ENCODE peak calls at places on chromosomes 13 and 19, in eight cellular contexts. T, K, V, J, Z, A, U and Q are unnamed samples.

GRCh38 chr19:46728693-46729339 is 11.9 kb upstream of the PRKD2 start:
- DNase-seq in T (peak; percentile 57), K (peak; percentile 93), V (no peak), J (peak; percentile 93), Z (peak; percentile 73), A (peak; percentile 69), U (peak; percentile 21), Q (no peak)

GRCh38 chr19:4548238-4548584 is 8.4 kb upstream of the LRG1 start:
- DNase-seq in T (no peak), K (no peak), V (no peak), J (no peak), Z (no peak), A (no peak), U (no peak), Q (no peak)

GRCh38 chr13:113941571-113942191 is 32.2 kb downstream of the C13orf46 start:
- DNase-seq in T (peak; percentile 32), K (no peak), V (no peak), J (no peak), Z (no peak), A (peak; percentile 16), U (no peak), Q (peak; percentile 42)

GRCh38 chr13:63636231-63636993 is 2220.8 kb upstream of the PCDH20 start:
- DNase-seq in T (peak; percentile 20), K (no peak), V (no peak), J (no peak), Z (no peak), A (peak; percentile 0), U (peak; percentile 2), Q (no peak)

GRCh38 chr13:97726664-97727235 is 226.7 kb upstream of the IPO5 start:
- DNase-seq in T (no peak), K (peak; percentile 4), V (no peak), J (no peak), Z (no peak), A (peak; percentile 95), U (peak; percentile 23), Q (no peak)

GRCh38 chr13:95296326-95296939 is 4.8 kb downstream of the ABCC4 start:
- DNase-seq in T (no peak), K (peak; percentile 68), V (no peak), J (peak; percentile 71), Z (no peak), A (peak; percentile 34), U (no peak), Q (no peak)

GRCh38 chr19:54324071-54324470 is 11.1 kb upstream of the LILRA5 start:
- DNase-seq in T (no peak), K (no peak), V (no peak), J (no peak), Z (no peak), A (no peak), U (no peak), Q (no peak)

GRCh38 chr13:47661076-47661475 is 340.0 kb downstream of the SUCLA2 start:
- DNase-seq in T (peak; percentile 91), K (no peak), V (peak; percentile 23), J (no peak), Z (no peak), A (peak; percentile 68), U (peak; percentile 36), Q (no peak)

GRCh38 chr13:32515246-32515645 is 23.3 kb downstream of the N4BP2L2 start:
- DNase-seq in T (no peak), K (no peak), V (no peak), J (no peak), Z (no peak), A (no peak), U (no peak), Q (no peak)

GRCh38 chr13:113532156-113532806 is 41.8 kb upstream of the DCUN1D2 start:
- DNase-seq in T (peak; percentile 38), K (no peak), V (no peak), J (no peak), Z (no peak), A (no peak), U (no peak), Q (no peak)

GRCh38 chr19:40822161-40822560 is 23.2 kb downstream of the EGLN2 start:
- DNase-seq in T (no peak), K (no peak), V (no peak), J (no peak), Z (no peak), A (no peak), U (no peak), Q (no peak)

GRCh38 chr19:23758187-23759074 is at the start of gene ZNF681:
- DNase-seq in T (peak; percentile 82), K (peak; percentile 83), V (peak; percentile 61), J (peak; percentile 94), Z (peak; percentile 80), A (peak; percentile 83), U (peak; percentile 83), Q (peak; percentile 78)

GRCh38 chr13:60242231-60242630 is 78.5 kb upstream of the DIAPH3 start:
- DNase-seq in T (no peak), K (no peak), V (no peak), J (no peak), Z (no peak), A (no peak), U (no peak), Q (no peak)

GRCh38 chr19:13843104-13843921 is 33.6 kb upstream of the NANOS3 start:
- DNase-seq in T (peak; percentile 68), K (no peak), V (no peak), J (no peak), Z (no peak), A (peak; percentile 79), U (no peak), Q (peak; percentile 77)

GRCh38 chr19:45138303-45138751 is 22.5 kb downstream of the NKPD1 start:
- DNase-seq in T (no peak), K (no peak), V (no peak), J (no peak), Z (no peak), A (no peak), U (no peak), Q (no peak)

GRCh38 chr19:45952691-45953505 is 20.8 kb downstream of the NOVA2 start:
- DNase-seq in T (peak; percentile 58), K (peak; percentile 44), V (peak; percentile 18), J (peak; percentile 76), Z (no peak), A (peak; percentile 70), U (peak; percentile 8), Q (no peak)

GRCh38 chr19:29917911-29918310 is 24.1 kb upstream of the URI1 start:
- DNase-seq in T (no peak), K (no peak), V (no peak), J (no peak), Z (no peak), A (no peak), U (no peak), Q (no peak)

GRCh38 chr19:8641908-8642547 is 11.6 kb downstream of the NFILZ start:
- DNase-seq in T (peak; percentile 25), K (peak; percentile 78), V (no peak), J (no peak), Z (no peak), A (peak; percentile 78), U (peak; percentile 41), Q (peak; percentile 26)

GRCh38 chr13:52348081-52348480 is 57.9 kb downstream of the THSD1 start:
- DNase-seq in T (peak; percentile 90), K (peak; percentile 67), V (peak; percentile 57), J (no peak), Z (no peak), A (peak; percentile 94), U (peak; percentile 81), Q (peak; percentile 94)

GRCh38 chr19:42290523-42291436 is 11.2 kb upstream of the PRR19 start:
- DNase-seq in T (peak; percentile 44), K (peak; percentile 64), V (no peak), J (peak; percentile 84), Z (peak; percentile 39), A (no peak), U (no peak), Q (no peak)

GRCh38 chr13:48302920-48303330 is 626 bp upstream of the RB1 start:
- DNase-seq in T (no peak), K (no peak), V (no peak), J (no peak), Z (no peak), A (no peak), U (no peak), Q (peak; percentile 5)

GRCh38 chr13:19817510-19818158 is 34.9 kb upstream of the PSPC1 start:
- DNase-seq in T (no peak), K (no peak), V (no peak), J (peak; percentile 37), Z (no peak), A (no peak), U (no peak), Q (no peak)

GRCh38 chr19:45667620-45668341 is at the start of gene GIPR:
- DNase-seq in T (peak; percentile 58), K (no peak), V (no peak), J (peak; percentile 84), Z (peak; percentile 46), A (no peak), U (peak; percentile 18), Q (peak; percentile 70)

GRCh38 chr19:33022472-33023116 is 42.1 kb downstream of the RHPN2 start:
- DNase-seq in T (no peak), K (no peak), V (no peak), J (no peak), Z (no peak), A (no peak), U (no peak), Q (no peak)

GRCh38 chr13:48567521-48568331 is 34.8 kb upstream of the RCBTB2 start:
- DNase-seq in T (no peak), K (peak; percentile 73), V (no peak), J (no peak), Z (no peak), A (peak; percentile 66), U (peak; percentile 40), Q (no peak)